ENCODE peak calls at places on chromosomes 4 and X, in five cellular contexts. One of them, this sample, is unnamed.

GRCh38 chrX:96183843-96184242 is 500.8 kb upstream of the DIAPH2 start:
- DNase-seq in OCI-LY7: no peak
- DNase-seq in thoracic aorta: no peak
- DNase-seq in mesendoderm: peak
- DNase-seq in substantia nigra: no peak
- DNase-seq in this sample: peak

GRCh38 chrX:13092455-13092941 is 48.1 kb upstream of the FAM9C start:
- DNase-seq in thoracic aorta: no peak
- DNase-seq in mesendoderm: no peak
- DNase-seq in substantia nigra: peak
- DNase-seq in OCI-LY7: no peak
- DNase-seq in this sample: no peak

GRCh38 chr4:146159384-146160058 is 16.0 kb upstream of the LSM6 start:
- DNase-seq in thoracic aorta: no peak
- DNase-seq in substantia nigra: no peak
- DNase-seq in OCI-LY7: peak
- DNase-seq in mesendoderm: no peak
- DNase-seq in this sample: peak

GRCh38 chrX:40175416-40176255 is 77.9 kb upstream of the BCOR start:
- DNase-seq in thoracic aorta: no peak
- DNase-seq in substantia nigra: peak
- DNase-seq in mesendoderm: peak
- DNase-seq in OCI-LY7: peak
- DNase-seq in this sample: peak

GRCh38 chr4:3480528-3481112 is 17.5 kb downstream of the DOK7 start:
- DNase-seq in mesendoderm: peak
- DNase-seq in substantia nigra: peak
- DNase-seq in OCI-LY7: peak
- DNase-seq in thoracic aorta: no peak
- DNase-seq in this sample: peak

GRCh38 chrX:100895365-100896075 is 21.4 kb upstream of the NOX1 start:
- DNase-seq in thoracic aorta: no peak
- DNase-seq in substantia nigra: no peak
- DNase-seq in mesendoderm: peak
- DNase-seq in OCI-LY7: peak
- DNase-seq in this sample: peak

GRCh38 chr4:166073783-166074182 is 200.7 kb downstream of the TLL1 start:
- DNase-seq in thoracic aorta: no peak
- DNase-seq in OCI-LY7: no peak
- DNase-seq in substantia nigra: no peak
- DNase-seq in mesendoderm: no peak
- DNase-seq in this sample: no peak

GRCh38 chr4:135186002-135186401 is 984.4 kb upstream of the PABPC4L start:
- DNase-seq in mesendoderm: peak
- DNase-seq in OCI-LY7: no peak
- DNase-seq in substantia nigra: no peak
- DNase-seq in thoracic aorta: no peak
- DNase-seq in this sample: no peak

GRCh38 chr4:185685804-185686203 is 126.2 kb downstream of the SORBS2 start:
- DNase-seq in thoracic aorta: no peak
- DNase-seq in substantia nigra: no peak
- DNase-seq in mesendoderm: no peak
- DNase-seq in OCI-LY7: no peak
- DNase-seq in this sample: no peak

GRCh38 chr4:182745268-182745667 is 171.9 kb downstream of the DCTD start:
- DNase-seq in thoracic aorta: no peak
- DNase-seq in mesendoderm: no peak
- DNase-seq in substantia nigra: no peak
- DNase-seq in OCI-LY7: no peak
- DNase-seq in this sample: no peak

GRCh38 chrX:151973851-151974335 is 583 bp downstream of the GABRE start:
- DNase-seq in thoracic aorta: peak
- DNase-seq in OCI-LY7: no peak
- DNase-seq in substantia nigra: no peak
- DNase-seq in mesendoderm: peak
- DNase-seq in this sample: peak
- H3K27ac ChIP-seq in thoracic aorta: peak
- H3K27ac ChIP-seq in OCI-LY7: no peak
- H3K27ac ChIP-seq in substantia nigra: no peak
- H3K27ac ChIP-seq in mesendoderm: no peak
- H3K27ac ChIP-seq in this sample: peak

GRCh38 chr4:15161439-15161838 is 159.2 kb downstream of the CPEB2 start:
- DNase-seq in mesendoderm: no peak
- DNase-seq in OCI-LY7: no peak
- DNase-seq in thoracic aorta: no peak
- DNase-seq in substantia nigra: no peak
- DNase-seq in this sample: no peak
- H3K27ac ChIP-seq in mesendoderm: no peak
- H3K27ac ChIP-seq in OCI-LY7: no peak
- H3K27ac ChIP-seq in thoracic aorta: no peak
- H3K27ac ChIP-seq in substantia nigra: no peak
- H3K27ac ChIP-seq in this sample: no peak

GRCh38 chr4:173346074-173346473 is 11.9 kb upstream of the HMGB2 start:
- DNase-seq in OCI-LY7: no peak
- DNase-seq in thoracic aorta: no peak
- DNase-seq in mesendoderm: peak
- DNase-seq in substantia nigra: no peak
- DNase-seq in this sample: peak
- H3K27ac ChIP-seq in OCI-LY7: no peak
- H3K27ac ChIP-seq in thoracic aorta: no peak
- H3K27ac ChIP-seq in mesendoderm: no peak
- H3K27ac ChIP-seq in substantia nigra: no peak
- H3K27ac ChIP-seq in this sample: no peak

GRCh38 chr4:83267121-83267834 is 17.3 kb downstream of the COQ2 start:
- DNase-seq in mesendoderm: no peak
- DNase-seq in thoracic aorta: peak
- DNase-seq in substantia nigra: no peak
- DNase-seq in OCI-LY7: no peak
- DNase-seq in this sample: peak
- H3K27ac ChIP-seq in mesendoderm: no peak
- H3K27ac ChIP-seq in thoracic aorta: no peak
- H3K27ac ChIP-seq in substantia nigra: no peak
- H3K27ac ChIP-seq in OCI-LY7: no peak
- H3K27ac ChIP-seq in this sample: peak

DNA sequence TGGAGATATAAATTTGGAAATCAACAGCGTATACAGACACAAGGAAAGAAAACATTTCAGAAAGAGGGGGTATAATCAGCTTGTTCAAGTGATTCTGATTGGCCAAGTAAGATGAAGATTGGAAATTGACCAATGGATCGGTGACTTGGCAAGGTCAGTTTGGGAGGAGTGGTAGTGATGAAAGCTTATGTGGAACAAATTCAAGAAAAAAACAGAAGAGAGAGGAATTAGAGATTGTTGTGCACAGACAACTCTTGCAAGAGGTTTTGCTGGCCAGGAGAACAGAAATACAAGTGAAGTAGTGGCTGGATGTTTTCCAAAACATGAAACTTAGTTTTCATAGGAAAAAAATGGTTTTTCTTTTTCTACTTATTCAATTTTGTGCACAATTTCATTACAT is 16.3 kb downstream of the CD38 start:
- DNase-seq in thoracic aorta: no peak
- DNase-seq in OCI-LY7: no peak
- DNase-seq in mesendoderm: no peak
- DNase-seq in substantia nigra: no peak
- DNase-seq in this sample: no peak
- H3K27ac ChIP-seq in thoracic aorta: no peak
- H3K27ac ChIP-seq in OCI-LY7: peak
- H3K27ac ChIP-seq in mesendoderm: no peak
- H3K27ac ChIP-seq in substantia nigra: no peak
- H3K27ac ChIP-seq in this sample: no peak

GRCh38 chrX:17520206-17520605 is 145.2 kb downstream of the NHS start:
- DNase-seq in thoracic aorta: no peak
- DNase-seq in OCI-LY7: no peak
- DNase-seq in substantia nigra: no peak
- DNase-seq in mesendoderm: no peak
- DNase-seq in this sample: peak
- H3K27ac ChIP-seq in thoracic aorta: no peak
- H3K27ac ChIP-seq in OCI-LY7: no peak
- H3K27ac ChIP-seq in substantia nigra: no peak
- H3K27ac ChIP-seq in mesendoderm: no peak
- H3K27ac ChIP-seq in this sample: peak